ENCODE peak calls at places on chromosomes 16 and 17, in five cellular contexts. A, D, B, W and Q are unnamed samples.

GRCh38 chr17:8015957-8016631 is 13.7 kb downstream of the GUCY2D start:
- DNase-seq in W (no peak), D (peak; percentile 83), A (no peak), B (no peak), Q (no peak)

GRCh38 chr17:65633988-65634387 is 72.5 kb upstream of the AXIN2 start:
- DNase-seq in A (no peak), W (no peak), B (no peak), D (no peak), Q (no peak)

GRCh38 chr17:81834831-81835267 is at the start of gene PPP1R27:
- DNase-seq in A (no peak), B (no peak), D (no peak), W (peak; percentile 10), Q (no peak)

GRCh38 chr16:17076121-17076757 is 394.5 kb downstream of the XYLT1 start:
- DNase-seq in B (no peak), A (no peak), W (no peak), D (no peak), Q (no peak)

GRCh38 chr16:4172070-4172469 is 55.8 kb upstream of the ADCY9 start:
- DNase-seq in A (no peak), B (no peak), D (no peak), W (no peak), Q (no peak)

GRCh38 chr16:17205279-17206139 is 265.3 kb downstream of the XYLT1 start:
- DNase-seq in B (no peak), A (no peak), D (peak; percentile 47), W (no peak), Q (no peak)

GRCh38 chr17:50129946-50130777 is at the start of gene SAMD14:
- DNase-seq in D (no peak), B (no peak), W (peak; percentile 49), A (no peak), Q (peak; percentile 30)

GRCh38 chr17:36942631-36943125 is 5.4 kb downstream of the LHX1 start:
- DNase-seq in B (no peak), D (no peak), A (no peak), W (no peak), Q (no peak)

GRCh38 chr17:14211778-14212177 is 24.9 kb downstream of the CDRT15 start:
- DNase-seq in D (peak; percentile 67), A (no peak), W (peak; percentile 33), B (peak; percentile 13), Q (no peak)

GRCh38 chr17:81034168-81034777 is 678 bp upstream of the BAIAP2 start:
- DNase-seq in A (no peak), B (no peak), D (no peak), W (no peak), Q (peak; percentile 24)

GRCh38 chr16:27334192-27334764 is 20.5 kb downstream of the IL4R start:
- DNase-seq in D (no peak), W (no peak), A (no peak), B (no peak), Q (no peak)

GRCh38 chr17:37574427-37574826 is 34.8 kb downstream of the SYNRG start:
- DNase-seq in B (no peak), A (no peak), D (no peak), W (no peak), Q (no peak)

GRCh38 chr17:31825961-31826691 is 32.9 kb downstream of the COPRS start:
- DNase-seq in W (no peak), B (no peak), D (no peak), A (no peak), Q (no peak)

GRCh38 chr17:31472137-31472536 is 80.7 kb downstream of the RAB11FIP4 start:
- DNase-seq in B (no peak), W (no peak), A (peak; percentile 19), D (no peak), Q (no peak)

GRCh38 chr16:70257391-70257790 is 5.7 kb upstream of the EXOSC6 start:
- DNase-seq in W (no peak), B (peak; percentile 34), D (peak; percentile 38), A (no peak), Q (no peak)

GRCh38 chr17:38322156-38322779 is 21.5 kb downstream of the GPR179 start:
- DNase-seq in B (peak; percentile 61), A (no peak), W (peak; percentile 61), D (peak; percentile 91), Q (peak; percentile 33)

GRCh38 chr16:66270333-66270927 is 96.1 kb upstream of the CDH5 start:
- DNase-seq in D (peak; percentile 94), A (peak; percentile 49), B (peak; percentile 68), W (peak; percentile 82), Q (peak; percentile 35)

GRCh38 chr17:6713130-6713917 is at the start of gene SLC13A5:
- DNase-seq in D (peak; percentile 84), B (peak; percentile 62), W (peak; percentile 33), A (no peak), Q (no peak)

GRCh38 chr17:4562000-4562969 is 1.9 kb upstream of the GGT6 start:
- DNase-seq in A (no peak), D (no peak), B (no peak), W (no peak), Q (no peak)

GRCh38 chr17:81019563-81020442 is 15.1 kb upstream of the BAIAP2 start:
- DNase-seq in D (no peak), A (no peak), B (no peak), W (no peak), Q (no peak)